ENCODE peak calls at places on chromosomes 4 and X, in seven cellular contexts. J is foreskin fibroblast, T is RWPE2, L is cardiac muscle cell, U is heart right ventricle, F is fibroblast of mammary gland, E is upper lobe of right lung. X is an unnamed sample.

GRCh38 chr4:77481856-77482255 is 123.8 kb upstream of the CXCL13 start:
- DNase-seq in J (peak), L (peak), U (no peak), F (peak), E (no peak), T (no peak), X (no peak)

GRCh38 chr4:142696334-142697122 is 149.6 kb downstream of the INPP4B start:
- DNase-seq in E (no peak), L (no peak), T (no peak), J (peak), F (no peak), U (no peak), X (no peak)

GRCh38 chrX:101787934-101788333 is 128.3 kb upstream of the ARMCX2 start:
- DNase-seq in U (no peak), E (no peak), L (no peak), T (no peak), J (no peak), F (no peak), X (no peak)

GRCh38 chrX:37060999-37061398 is 52.8 kb downstream of the FAM47C start:
- DNase-seq in F (peak), L (peak), U (no peak), J (peak), E (no peak), T (no peak), X (peak)

GRCh38 chr4:152459326-152459725 is 76.6 kb downstream of the FBXW7 start:
- DNase-seq in U (no peak), J (no peak), E (no peak), T (no peak), L (no peak), F (no peak), X (no peak)

GRCh38 chrX:44816369-44816768 is 27.5 kb upstream of the DUSP21 start:
- DNase-seq in T (no peak), F (no peak), U (no peak), E (no peak), L (no peak), J (no peak), X (no peak)

GRCh38 chrX:132444936-132445335 is 43.9 kb downstream of the MBNL3 start:
- DNase-seq in T (no peak), U (no peak), J (no peak), F (no peak), L (no peak), E (no peak), X (no peak)

GRCh38 chrX:18620349-18620748 is 51.6 kb downstream of the RS1 start:
- DNase-seq in J (no peak), E (no peak), F (no peak), T (no peak), L (no peak), U (no peak), X (no peak)

GRCh38 chr4:15682340-15682725 is 706 bp downstream of the FAM200B start:
- DNase-seq in J (no peak), T (no peak), F (peak), L (peak), U (no peak), E (no peak), X (no peak)

GRCh38 chr4:58247792-58248191 is 1137.6 kb upstream of the IGFBP7 start:
- DNase-seq in J (no peak), T (no peak), E (no peak), F (no peak), L (no peak), U (no peak), X (no peak)

GRCh38 chrX:132022115-132022862 is 813 bp upstream of the STK26 start:
- DNase-seq in E (no peak), F (no peak), L (peak), U (no peak), T (no peak), J (peak), X (no peak)

GRCh38 chr4:15754323-15754722 is 23.8 kb upstream of the CD38 start:
- DNase-seq in T (no peak), E (no peak), J (no peak), L (peak), U (no peak), F (no peak), X (no peak)

GRCh38 chr4:183610033-183610432 is 49.0 kb downstream of the RWDD4 start:
- DNase-seq in L (peak), F (peak), E (no peak), T (no peak), U (no peak), J (peak), X (no peak)

GRCh38 chrX:128106630-128107029 is 54.4 kb upstream of the ACTRT1 start:
- DNase-seq in F (no peak), E (no peak), J (no peak), T (no peak), U (no peak), L (no peak), X (no peak)

GRCh38 chr4:112726041-112726440 is 89.1 kb downstream of the LARP7 start:
- DNase-seq in L (no peak), J (no peak), U (no peak), E (no peak), T (no peak), F (no peak), X (no peak)

GRCh38 chr4:60039908-60040307 is 1160.2 kb upstream of the ADGRL3 start:
- DNase-seq in E (no peak), T (no peak), F (no peak), U (no peak), J (no peak), L (no peak), X (no peak)

GRCh38 chrX:106752101-106752678 is 25.7 kb downstream of the RNF128 start:
- DNase-seq in U (no peak), E (no peak), T (no peak), F (peak), L (peak), J (peak), X (no peak)

GRCh38 chrX:108001218-108001814 is 19.1 kb upstream of the TEX13B start:
- DNase-seq in L (peak), E (no peak), U (no peak), F (peak), J (peak), T (no peak), X (no peak)

GRCh38 chr4:24729041-24729730 is 66.2 kb upstream of the SOD3 start:
- DNase-seq in F (peak), T (no peak), U (no peak), E (no peak), J (no peak), L (peak), X (no peak)

GRCh38 chr4:159144112-159144694 is 41.3 kb downstream of the RAPGEF2 start:
- DNase-seq in J (no peak), F (no peak), T (no peak), L (no peak), E (no peak), U (no peak), X (no peak)

GRCh38 chr4:105600256-105600655 is 47.8 kb downstream of the ARHGEF38 start:
- DNase-seq in E (no peak), L (no peak), F (no peak), U (no peak), J (no peak), T (no peak), X (no peak)

GRCh38 chrX:54808109-54808604 is 612 bp downstream of the MAGED2 start:
- DNase-seq in F (peak), L (peak), J (peak), U (peak), E (peak), T (no peak), X (peak)

GRCh38 chr4:46274717-46275116 is 115.2 kb downstream of the GABRA2 start:
- DNase-seq in L (peak), T (no peak), E (no peak), J (no peak), F (peak), U (no peak), X (no peak)

GRCh38 chr4:37453004-37453360 is 208.4 kb downstream of the NWD2 start:
- DNase-seq in T (no peak), J (peak), E (no peak), U (no peak), F (peak), L (peak), X (peak)

GRCh38 chr4:180164799-180165198 is 2078.4 kb upstream of the TENM3 start:
- DNase-seq in J (no peak), L (no peak), U (no peak), F (peak), E (no peak), T (no peak), X (peak)

GRCh38 chrX:153649178-153649914 is 2.3 kb downstream of the DUSP9 start:
- DNase-seq in L (peak), F (no peak), T (peak), U (peak), E (peak), J (peak), X (no peak)

GRCh38 chr4:146522862-146523205 is 1.1 kb upstream of the SLC10A7 start:
- DNase-seq in E (no peak), L (peak), T (no peak), J (peak), F (peak), U (no peak), X (no peak)

GRCh38 chrX:42755820-42756219 is 22.1 kb downstream of the PPP1R2C start:
- DNase-seq in U (peak), L (peak), F (peak), E (no peak), J (peak), T (no peak), X (no peak)

GRCh38 chr4:184328022-184328736 is 110.5 kb upstream of the ENPP6 start:
- DNase-seq in L (no peak), T (peak), J (no peak), E (no peak), U (no peak), F (no peak), X (no peak)

DNA sequence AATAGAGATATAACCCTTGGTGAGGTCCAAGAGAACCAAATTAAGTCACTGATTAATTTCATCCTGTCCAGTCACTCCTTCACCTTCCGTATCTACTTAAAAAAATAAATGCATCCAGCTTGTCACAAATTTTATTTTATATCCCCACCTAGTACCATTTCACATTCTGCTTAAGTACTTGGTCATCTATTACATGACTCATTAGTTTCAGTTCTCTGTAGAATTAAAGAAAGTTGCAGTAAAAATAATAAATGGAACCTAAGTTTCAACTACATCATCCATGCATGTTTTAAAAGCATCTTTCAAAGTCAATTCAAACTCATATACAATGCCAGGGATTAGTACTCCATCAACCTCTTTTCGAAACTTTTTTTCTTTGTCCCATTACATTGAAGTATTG is 130.2 kb downstream of the SH2D1A start:
- DNase-seq in T (no peak), L (no peak), J (no peak), F (no peak), U (no peak), E (no peak), X (no peak)
- TF ChIP-seq CTCF in T (no peak), L (no peak), J (no peak), F (no peak), U (no peak), E (no peak), X (no peak)

GRCh38 chr4:48680848-48681568 is 99.1 kb downstream of the FRYL start:
- DNase-seq in E (no peak), U (no peak), J (no peak), T (no peak), L (no peak), F (no peak), X (no peak)
- H3K4me3 ChIP-seq in E (no peak), U (no peak), J (no peak), T (no peak), L (no peak), F (no peak), X (no peak)

GRCh38 chr4:139639654-139640053 is 26.0 kb upstream of the MGST2 start:
- DNase-seq in J (no peak), L (no peak), T (no peak), U (no peak), E (no peak), F (no peak), X (no peak)
- TF ChIP-seq CTCF in J (no peak), L (no peak), T (no peak), U (no peak), E (no peak), F (no peak), X (no peak)

DNA sequence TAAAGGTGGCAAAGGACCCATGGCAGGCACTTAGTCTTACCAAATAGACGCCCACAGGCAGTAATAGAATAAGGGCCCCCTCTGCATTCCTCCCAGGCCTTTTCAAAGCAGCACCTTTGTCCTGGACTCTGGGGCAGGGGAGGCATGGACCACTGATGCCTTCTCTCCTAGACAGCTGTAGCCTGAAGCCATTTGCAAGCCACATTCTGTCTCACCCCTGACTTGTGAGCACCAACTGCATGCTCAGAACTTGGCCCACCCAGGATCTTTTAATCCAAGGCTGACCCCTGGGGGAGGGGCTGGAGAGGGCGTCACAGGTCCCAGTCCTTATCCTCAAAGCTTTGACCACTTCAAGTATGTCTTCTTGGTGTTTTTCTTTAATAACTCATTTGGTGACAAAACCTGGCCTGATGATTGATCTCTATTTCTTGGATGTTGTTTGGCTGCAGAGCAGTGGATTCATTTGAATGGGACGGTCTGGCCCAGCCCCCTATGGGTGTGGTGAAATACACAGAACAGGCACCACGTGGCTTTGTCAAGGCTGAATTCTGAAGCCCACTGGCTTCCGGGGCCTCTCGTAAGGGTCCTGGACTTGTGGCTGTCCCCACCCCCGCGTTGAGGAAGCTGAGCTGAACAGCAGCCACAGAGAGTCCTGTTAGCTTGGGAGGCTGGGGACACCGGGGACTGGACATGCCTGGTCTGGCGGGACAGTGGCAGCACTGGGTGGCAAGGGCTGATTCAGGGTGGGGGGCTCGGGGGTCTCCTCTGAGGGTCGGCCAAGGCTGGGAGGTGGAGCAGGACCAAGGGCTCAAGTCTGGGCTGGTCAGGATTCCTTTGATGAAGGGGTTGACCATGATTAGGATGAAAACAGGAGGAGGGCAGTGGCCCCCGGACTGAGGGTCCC is 36.6 kb downstream of the ADRA2C start:
- DNase-seq in U (no peak), L (no peak), T (no peak), F (no peak), J (no peak), E (no peak), X (no peak)
- H3K4me3 ChIP-seq in U (no peak), L (no peak), T (no peak), F (no peak), J (no peak), E (no peak), X (no peak)

GRCh38 chr4:150582101-150582565 is at the start of gene MAB21L2:
- DNase-seq in F (no peak), E (no peak), T (no peak), U (no peak), L (no peak), J (no peak), X (no peak)
- TF ChIP-seq CTCF in F (no peak), E (no peak), T (no peak), U (no peak), L (no peak), J (no peak), X (no peak)

GRCh38 chr4:86333236-86333635 is 26.6 kb downstream of the MAPK10 start:
- DNase-seq in L (no peak), T (no peak), E (no peak), J (no peak), U (no peak), F (peak), X (no peak)
- H3K4me3 ChIP-seq in L (no peak), T (no peak), E (no peak), J (no peak), U (no peak), F (no peak), X (no peak)

GRCh38 chr4:123976875-123977274 is 580.3 kb downstream of the SPRY1 start:
- DNase-seq in U (no peak), E (no peak), T (no peak), L (no peak), J (no peak), F (no peak), X (no peak)
- TF ChIP-seq CTCF in U (no peak), E (no peak), T (no peak), L (no peak), J (no peak), F (no peak), X (no peak)

DNA sequence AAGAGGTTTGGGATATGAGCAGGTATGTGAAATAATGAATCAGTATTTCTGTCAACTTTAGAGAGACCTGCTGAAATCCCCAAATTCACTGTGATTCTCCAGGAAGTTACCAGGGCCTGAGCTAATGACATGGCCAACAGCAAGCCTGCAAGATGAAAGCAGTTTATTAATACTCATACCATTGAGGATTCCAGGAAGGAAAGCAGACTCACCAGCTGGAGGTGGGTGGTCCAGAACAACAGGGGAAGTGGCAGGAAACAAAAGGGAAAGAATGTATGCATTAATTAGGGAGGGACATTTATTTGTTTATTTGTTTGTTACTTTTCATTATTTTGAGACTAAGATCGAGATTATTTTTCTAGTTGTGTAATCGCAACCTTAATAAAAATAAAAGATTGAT is 196.6 kb upstream of the AGA start:
- DNase-seq in E (no peak), F (no peak), U (no peak), T (no peak), L (no peak), J (no peak), X (no peak)
- H3K4me3 ChIP-seq in E (no peak), F (no peak), U (no peak), T (no peak), L (no peak), J (no peak), X (no peak)

GRCh38 chr4:110850461-110851447 is 227.9 kb upstream of the PITX2 start:
- DNase-seq in J (no peak), F (no peak), T (no peak), L (no peak), E (no peak), U (no peak), X (no peak)

GRCh38 chr4:110854021-110854678 is 231.3 kb upstream of the PITX2 start:
- DNase-seq in T (no peak), L (peak), F (peak), J (peak), E (no peak), U (no peak), X (peak)

GRCh38 chr4:110851989-110852388 is 229.1 kb upstream of the PITX2 start:
- DNase-seq in U (no peak), T (no peak), L (no peak), J (no peak), F (no peak), E (no peak), X (no peak)

GRCh38 chr4:110853242-110853641 is 230.4 kb upstream of the PITX2 start:
- DNase-seq in T (no peak), L (no peak), U (no peak), J (no peak), F (no peak), E (no peak), X (no peak)

DNA sequence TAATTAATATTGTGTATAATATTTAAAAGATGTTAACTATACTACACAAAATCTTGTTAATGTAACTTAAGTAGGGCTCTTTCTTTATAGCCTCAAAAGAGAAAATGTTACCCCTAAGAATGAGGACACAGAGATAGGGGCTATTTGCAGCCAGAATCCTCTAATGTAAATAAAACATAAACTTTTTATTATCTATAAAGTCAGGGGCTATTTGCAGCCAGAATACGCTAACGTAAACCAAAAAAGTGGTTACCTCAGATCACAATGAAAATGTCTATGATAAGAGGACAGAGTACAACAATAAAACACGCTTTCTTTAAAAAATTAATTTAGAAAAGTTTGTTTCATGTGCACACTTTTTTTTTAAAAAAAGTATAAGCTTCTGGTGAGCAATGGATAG is 229.9 kb upstream of the PITX2 start:
- DNase-seq in E (no peak), L (no peak), U (no peak), J (no peak), F (no peak), T (no peak), X (no peak)
- TF ChIP-seq CTCF in E (no peak), L (no peak), U (no peak), J (no peak), F (no peak), T (no peak), X (no peak)